ENCODE peak calls at places on chromosomes 5 and 9, in five cellular contexts. S is HS-5, M is HCEC 1CT, N is NCI-H1694, W is colonic mucosa. L is an unnamed sample.

GRCh38 chr5:66966439-66966838 is 230.2 kb downstream of the CD180 start:
- DNase-seq in M (no peak), N (no peak), W (no peak), S (no peak), L (no peak)

GRCh38 chr5:59684388-59685003 is 209.0 kb downstream of the PDE4D start:
- DNase-seq in S (no peak), W (no peak), M (no peak), N (no peak), L (no peak)

GRCh38 chr5:141934099-141934844 is 10.6 kb downstream of the DELE1 start:
- DNase-seq in M (no peak), N (no peak), S (no peak), W (peak; percentile 53), L (no peak)

GRCh38 chr5:54383225-54383624 is 72.3 kb upstream of the HSPB3 start:
- DNase-seq in W (no peak), N (no peak), M (peak; percentile 32), S (no peak), L (no peak)

GRCh38 chr5:40134883-40135520 is 544.7 kb upstream of the PTGER4 start:
- DNase-seq in S (no peak), M (no peak), N (no peak), W (no peak), L (no peak)

GRCh38 chr9:4657426-4658159 is 4.5 kb upstream of the PLPP6 start:
- DNase-seq in S (no peak), W (no peak), N (no peak), M (no peak), L (no peak)

GRCh38 chr5:67577424-67577823 is 380.8 kb upstream of the CD180 start:
- DNase-seq in M (peak; percentile 86), W (no peak), S (peak; percentile 56), N (no peak), L (no peak)

GRCh38 chr9:108963459-108964143 is 29.4 kb downstream of the ABITRAM start:
- DNase-seq in S (no peak), N (no peak), W (no peak), M (no peak), L (no peak)

GRCh38 chr5:138180183-138180782 is 1.4 kb downstream of the KIF20A start:
- DNase-seq in W (no peak), N (peak; percentile 56), M (peak; percentile 72), S (peak; percentile 62), L (peak; percentile 89)

GRCh38 chr9:121298689-121299112 is 30.7 kb downstream of the GSN start:
- DNase-seq in N (no peak), M (no peak), S (no peak), W (no peak), L (no peak)

L was measured in RKO.